ENCODE peak calls at places on chromosome 9, in nine cellular contexts. I is uterus, H is spleen, X is HAP-1, U is coronary artery, B is iPS-NIHi11, Z is RPMI8226, V is astrocyte of the spinal cord, Y is endothelial cell. O is an unnamed sample.

GRCh38 chr9:98129451-98129881 is 10.4 kb upstream of the TRIM14 start:
- DNase-seq in Y (no peak), V (no peak), I (no peak), Z (peak), H (peak), X (no peak), U (no peak), B (no peak), O (no peak)

GRCh38 chr9:95770653-95771131 is 104.8 kb upstream of the ERCC6L2 start:
- DNase-seq in B (peak), Z (no peak), V (no peak), H (no peak), X (no peak), Y (no peak), I (no peak), U (no peak), O (no peak)

GRCh38 chr9:92525306-92525705 is 10.5 kb downstream of the ECM2 start:
- DNase-seq in I (no peak), U (no peak), Z (no peak), X (no peak), B (no peak), Y (no peak), H (no peak), V (peak), O (no peak)

GRCh38 chr9:126126012-126126411 is 200.6 kb upstream of the MVB12B start:
- DNase-seq in V (no peak), I (no peak), B (no peak), X (no peak), H (peak), U (peak), Z (no peak), Y (no peak), O (no peak)

GRCh38 chr9:13810510-13810909 is 503.4 kb downstream of the NFIB start:
- DNase-seq in U (no peak), B (no peak), Y (no peak), H (no peak), I (no peak), V (peak), Z (peak), X (no peak), O (no peak)

GRCh38 chr9:81896067-81896466 is 32.2 kb upstream of the SPATA31D4 start:
- DNase-seq in U (no peak), V (no peak), H (no peak), I (no peak), Y (no peak), X (no peak), Z (no peak), B (no peak), O (no peak)

GRCh38 chr9:88477300-88477751 is 57.7 kb upstream of the NXNL2 start:
- DNase-seq in X (no peak), Y (no peak), B (no peak), U (no peak), I (no peak), Z (no peak), H (no peak), V (peak), O (no peak)

GRCh38 chr9:29830815-29831214 is 2257.5 kb upstream of the C9orf72 start:
- DNase-seq in B (peak), I (no peak), Z (peak), V (peak), H (no peak), U (no peak), X (peak), Y (peak), O (no peak)

GRCh38 chr9:101027246-101027645 is 1.3 kb upstream of the PLPPR1 start:
- DNase-seq in V (no peak), H (no peak), X (no peak), Z (no peak), U (no peak), I (no peak), B (no peak), Y (no peak), O (no peak)

GRCh38 chr9:96331236-96331947 is 29.4 kb upstream of the HSD17B3 start:
- DNase-seq in U (no peak), B (no peak), Z (no peak), I (no peak), V (no peak), X (no peak), Y (no peak), H (no peak), O (no peak)

GRCh38 chr9:68847765-68848164 is 142.7 kb downstream of the PIP5K1B start:
- DNase-seq in Y (no peak), H (no peak), Z (no peak), U (no peak), B (no peak), X (no peak), I (no peak), V (no peak), O (no peak)

GRCh38 chr9:653421-653820 is 188.1 kb upstream of the DMRT1 start:
- DNase-seq in V (no peak), X (no peak), Z (peak), Y (no peak), U (no peak), H (no peak), I (no peak), B (no peak), O (no peak)

GRCh38 chr9:109806506-109807115 is 26.6 kb downstream of the PALM2AKAP2 start:
- DNase-seq in B (no peak), H (no peak), U (no peak), Y (no peak), Z (no peak), I (no peak), X (no peak), V (peak), O (no peak)

GRCh38 chr9:94904806-94905205 is 178.3 kb downstream of the AOPEP start:
- DNase-seq in U (no peak), Y (no peak), H (no peak), V (no peak), X (no peak), Z (no peak), I (no peak), B (no peak), O (no peak)

GRCh38 chr9:37650873-37651768 is at the start of gene FRMPD1:
- DNase-seq in B (peak), V (peak), X (peak), Z (peak), H (peak), I (peak), U (no peak), Y (peak), O (no peak)

GRCh38 chr9:76403352-76403751 is 9.1 kb upstream of the RFK start:
- DNase-seq in B (peak), Z (peak), U (no peak), Y (no peak), I (no peak), X (no peak), H (no peak), V (peak), O (no peak)

GRCh38 chr9:133690111-133690561 is 48.0 kb downstream of the SARDH start:
- DNase-seq in H (peak), I (no peak), Z (no peak), B (no peak), V (no peak), Y (no peak), X (no peak), U (no peak), O (no peak)

GRCh38 chr9:127536499-127536898 is 75.6 kb upstream of the STXBP1 start:
- DNase-seq in Z (no peak), V (no peak), B (no peak), X (no peak), H (no peak), U (no peak), Y (no peak), I (no peak), O (no peak)

GRCh38 chr9:71592400-71592799 is 175.9 kb downstream of the CEMIP2 start:
- DNase-seq in X (no peak), Y (no peak), B (no peak), Z (no peak), V (no peak), I (no peak), U (no peak), H (no peak), O (no peak)

GRCh38 chr9:34072410-34072809 is 23.7 kb upstream of the UBAP2 start:
- DNase-seq in I (no peak), Z (no peak), X (no peak), U (no peak), Y (no peak), H (no peak), B (peak), V (no peak), O (no peak)

GRCh38 chr9:76687861-76688374 is 76.3 kb upstream of the PCA3 start:
- DNase-seq in U (peak), Y (no peak), B (no peak), Z (no peak), H (no peak), X (no peak), I (no peak), V (peak), O (no peak)

GRCh38 chr9:4301971-4302427 is 2.1 kb upstream of the GLIS3 start:
- DNase-seq in X (no peak), V (peak), H (no peak), U (peak), Z (no peak), Y (no peak), I (peak), B (no peak), O (peak)

GRCh38 chr9:134419684-134420076 is 93.4 kb downstream of the RXRA start:
- DNase-seq in U (no peak), V (no peak), H (no peak), Y (peak), I (no peak), X (peak), B (peak), Z (peak), O (no peak)

GRCh38 chr9:5574998-5575397 is 53.9 kb upstream of the RIC1 start:
- DNase-seq in Y (no peak), U (no peak), Z (no peak), I (no peak), V (no peak), B (no peak), X (peak), H (no peak), O (no peak)

GRCh38 chr9:115630126-115630840 is 512.3 kb upstream of the TNC start:
- DNase-seq in H (no peak), I (no peak), B (peak), Z (no peak), X (no peak), U (no peak), Y (no peak), V (no peak), O (no peak)

GRCh38 chr9:104094534-104095020 is 468 bp downstream of the SMC2 start:
- DNase-seq in V (no peak), X (peak), Y (no peak), Z (no peak), H (no peak), B (peak), I (no peak), U (no peak), O (no peak)

GRCh38 chr9:136725612-136726011 is 13.2 kb downstream of the DIPK1B start:
- DNase-seq in I (no peak), V (no peak), Z (no peak), H (no peak), B (no peak), Y (no peak), U (no peak), X (peak), O (no peak)

GRCh38 chr9:129481824-129482511 is 138.9 kb downstream of the C9orf50 start:
- DNase-seq in B (peak), V (no peak), U (peak), H (peak), I (peak), Y (no peak), X (peak), Z (no peak), O (no peak)

GRCh38 chr9:78261403-78262001 is 25.6 kb downstream of the CEP78 start:
- DNase-seq in V (peak), I (no peak), X (no peak), B (peak), Z (peak), H (no peak), U (no peak), Y (no peak), O (no peak)